ENCODE peak calls at places on chromosomes 13 and 19, in five cellular contexts. One of them, this sample, is unnamed.

GRCh38 chr13:110363009-110363408 is 55.9 kb downstream of the COL4A2 start:
- DNase-seq in Peyer's patch: no peak
- DNase-seq in tibial nerve: no peak
- DNase-seq in thyroid gland: peak
- DNase-seq in PC-9: no peak
- DNase-seq in this sample: no peak

GRCh38 chr13:45325806-45326205 is 15.2 kb downstream of the TPT1 start:
- DNase-seq in PC-9: no peak
- DNase-seq in Peyer's patch: no peak
- DNase-seq in tibial nerve: peak
- DNase-seq in thyroid gland: peak
- DNase-seq in this sample: no peak

GRCh38 chr13:99442273-99442895 is 58.9 kb upstream of the TM9SF2 start:
- DNase-seq in PC-9: peak
- DNase-seq in thyroid gland: peak
- DNase-seq in Peyer's patch: no peak
- DNase-seq in tibial nerve: peak
- DNase-seq in this sample: no peak

GRCh38 chr19:40687525-40688016 is 2.9 kb downstream of the NUMBL start:
- DNase-seq in thyroid gland: peak
- DNase-seq in Peyer's patch: peak
- DNase-seq in PC-9: no peak
- DNase-seq in tibial nerve: peak
- DNase-seq in this sample: peak

GRCh38 chr13:25764378-25764777 is 287.4 kb downstream of the SHISA2 start:
- DNase-seq in thyroid gland: no peak
- DNase-seq in tibial nerve: no peak
- DNase-seq in Peyer's patch: no peak
- DNase-seq in PC-9: no peak
- DNase-seq in this sample: no peak

GRCh38 chr19:48480476-48481190 is 11.5 kb downstream of the CYTH2 start:
- DNase-seq in Peyer's patch: peak
- DNase-seq in thyroid gland: no peak
- DNase-seq in tibial nerve: peak
- DNase-seq in PC-9: no peak
- DNase-seq in this sample: peak

GRCh38 chr13:66128201-66128600 is 1101.9 kb downstream of the PCDH9 start:
- DNase-seq in PC-9: no peak
- DNase-seq in Peyer's patch: no peak
- DNase-seq in thyroid gland: no peak
- DNase-seq in tibial nerve: no peak
- DNase-seq in this sample: no peak

GRCh38 chr19:9165256-9165655 is 13.5 kb upstream of the OR7D2 start:
- DNase-seq in PC-9: no peak
- DNase-seq in tibial nerve: no peak
- DNase-seq in Peyer's patch: no peak
- DNase-seq in thyroid gland: no peak
- DNase-seq in this sample: no peak

GRCh38 chr19:5059191-5059579 is 90.3 kb downstream of the KDM4B start:
- DNase-seq in thyroid gland: no peak
- DNase-seq in tibial nerve: no peak
- DNase-seq in Peyer's patch: no peak
- DNase-seq in PC-9: no peak
- DNase-seq in this sample: no peak

GRCh38 chr13:60642552-60642951 is 245.5 kb downstream of the TDRD3 start:
- DNase-seq in PC-9: no peak
- DNase-seq in Peyer's patch: no peak
- DNase-seq in tibial nerve: no peak
- DNase-seq in thyroid gland: no peak
- DNase-seq in this sample: no peak

GRCh38 chr13:37715606-37716015 is 117.0 kb upstream of the POSTN start:
- DNase-seq in PC-9: peak
- DNase-seq in thyroid gland: no peak
- DNase-seq in Peyer's patch: no peak
- DNase-seq in tibial nerve: no peak
- DNase-seq in this sample: no peak

GRCh38 chr13:21813844-21814243 is 143.0 kb downstream of the FGF9 start:
- DNase-seq in PC-9: no peak
- DNase-seq in tibial nerve: no peak
- DNase-seq in thyroid gland: no peak
- DNase-seq in Peyer's patch: no peak
- DNase-seq in this sample: no peak

GRCh38 chr13:114032121-114032799 is 58.4 kb upstream of the C13orf46 start:
- DNase-seq in PC-9: peak
- DNase-seq in Peyer's patch: no peak
- DNase-seq in tibial nerve: no peak
- DNase-seq in thyroid gland: no peak
- DNase-seq in this sample: no peak

GRCh38 chr13:72293206-72293605 is 426.2 kb upstream of the DACH1 start:
- DNase-seq in tibial nerve: no peak
- DNase-seq in PC-9: no peak
- DNase-seq in thyroid gland: no peak
- DNase-seq in Peyer's patch: no peak
- DNase-seq in this sample: no peak

GRCh38 chr13:109840201-109840892 is 54.0 kb upstream of the IRS2 start:
- DNase-seq in tibial nerve: no peak
- DNase-seq in Peyer's patch: no peak
- DNase-seq in PC-9: peak
- DNase-seq in thyroid gland: no peak
- DNase-seq in this sample: no peak

GRCh38 chr13:62781866-62782265 is 1366.2 kb upstream of the PCDH20 start:
- DNase-seq in tibial nerve: no peak
- DNase-seq in thyroid gland: no peak
- DNase-seq in PC-9: no peak
- DNase-seq in Peyer's patch: no peak
- DNase-seq in this sample: no peak

GRCh38 chr13:104385409-104385808 is 1319.2 kb upstream of the SLC10A2 start:
- DNase-seq in thyroid gland: no peak
- DNase-seq in Peyer's patch: no peak
- DNase-seq in PC-9: peak
- DNase-seq in tibial nerve: no peak
- DNase-seq in this sample: no peak

GRCh38 chr13:109402976-109403375 is 383.4 kb downstream of the IRS2 start:
- DNase-seq in thyroid gland: no peak
- DNase-seq in PC-9: no peak
- DNase-seq in tibial nerve: no peak
- DNase-seq in Peyer's patch: no peak
- DNase-seq in this sample: no peak

GRCh38 chr19:57947088-57947418 is 453 bp downstream of the ZNF256 start:
- DNase-seq in Peyer's patch: no peak
- DNase-seq in thyroid gland: peak
- DNase-seq in tibial nerve: no peak
- DNase-seq in PC-9: peak
- DNase-seq in this sample: no peak

GRCh38 chr13:39554371-39554770 is 48.6 kb downstream of the LHFPL6 start:
- DNase-seq in tibial nerve: no peak
- DNase-seq in thyroid gland: no peak
- DNase-seq in Peyer's patch: no peak
- DNase-seq in PC-9: no peak
- DNase-seq in this sample: no peak

GRCh38 chr13:85028035-85028434 is 771.2 kb downstream of the SLITRK6 start:
- DNase-seq in tibial nerve: no peak
- DNase-seq in Peyer's patch: no peak
- DNase-seq in thyroid gland: no peak
- DNase-seq in PC-9: no peak
- DNase-seq in this sample: no peak

GRCh38 chr19:1860133-1860775 is 3.1 kb downstream of the KLF16 start:
- DNase-seq in thyroid gland: peak
- DNase-seq in Peyer's patch: peak
- DNase-seq in PC-9: peak
- DNase-seq in tibial nerve: no peak
- DNase-seq in this sample: peak

GRCh38 chr13:63024458-63024857 is 1608.8 kb upstream of the PCDH20 start:
- DNase-seq in tibial nerve: no peak
- DNase-seq in Peyer's patch: no peak
- DNase-seq in PC-9: no peak
- DNase-seq in thyroid gland: no peak
- DNase-seq in this sample: no peak

GRCh38 chr19:47221080-47221841 is 9.7 kb downstream of the BBC3 start:
- DNase-seq in Peyer's patch: no peak
- DNase-seq in tibial nerve: no peak
- DNase-seq in PC-9: no peak
- DNase-seq in thyroid gland: no peak
- DNase-seq in this sample: no peak

GRCh38 chr19:12481781-12482504 is 2.7 kb downstream of the ZNF709 start:
- DNase-seq in tibial nerve: no peak
- DNase-seq in Peyer's patch: no peak
- DNase-seq in thyroid gland: no peak
- DNase-seq in PC-9: no peak
- DNase-seq in this sample: no peak
- H3K4me3 ChIP-seq in tibial nerve: no peak
- H3K4me3 ChIP-seq in Peyer's patch: no peak
- H3K4me3 ChIP-seq in thyroid gland: no peak
- H3K4me3 ChIP-seq in PC-9: no peak
- H3K4me3 ChIP-seq in this sample: no peak

DNA sequence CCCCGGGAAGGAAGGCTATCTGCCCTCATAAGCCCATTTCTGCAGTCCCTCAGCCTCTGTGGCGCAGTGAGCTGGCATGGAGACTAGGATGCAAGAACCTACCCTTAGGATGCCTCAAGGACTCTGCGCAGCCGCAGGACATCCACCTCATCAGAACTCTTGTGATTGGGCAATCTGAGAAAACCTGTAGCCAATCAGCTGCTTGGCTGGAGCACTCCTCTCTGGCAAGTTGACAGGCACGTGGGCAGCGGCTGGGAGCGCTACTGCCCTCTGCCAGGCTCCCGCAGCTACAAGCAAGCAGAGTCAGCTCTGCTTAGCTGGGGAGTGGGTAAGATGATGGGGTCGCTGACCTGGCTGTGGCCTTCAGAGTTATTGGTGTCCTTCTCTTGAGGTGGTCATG is 1.5 kb upstream of the ECSIT start:
- DNase-seq in tibial nerve: peak
- DNase-seq in thyroid gland: peak
- DNase-seq in PC-9: no peak
- DNase-seq in Peyer's patch: peak
- DNase-seq in this sample: peak
- TF ChIP-seq CTCF in tibial nerve: no peak
- TF ChIP-seq CTCF in thyroid gland: no peak
- TF ChIP-seq CTCF in PC-9: no peak
- TF ChIP-seq CTCF in Peyer's patch: peak
- TF ChIP-seq CTCF in this sample: no peak

GRCh38 chr13:41193469-41193868 is 900 bp downstream of the KBTBD7 start:
- DNase-seq in Peyer's patch: no peak
- DNase-seq in tibial nerve: no peak
- DNase-seq in PC-9: no peak
- DNase-seq in thyroid gland: peak
- DNase-seq in this sample: no peak
- H3K4me3 ChIP-seq in Peyer's patch: peak
- H3K4me3 ChIP-seq in tibial nerve: peak
- H3K4me3 ChIP-seq in PC-9: peak
- H3K4me3 ChIP-seq in thyroid gland: no peak
- H3K4me3 ChIP-seq in this sample: no peak

GRCh38 chr19:19059837-19060611 is 3.8 kb upstream of the SLC25A42 start:
- DNase-seq in Peyer's patch: no peak
- DNase-seq in PC-9: no peak
- DNase-seq in tibial nerve: no peak
- DNase-seq in thyroid gland: peak
- DNase-seq in this sample: no peak
- TF ChIP-seq CTCF in Peyer's patch: no peak
- TF ChIP-seq CTCF in PC-9: no peak
- TF ChIP-seq CTCF in tibial nerve: no peak
- TF ChIP-seq CTCF in thyroid gland: no peak
- TF ChIP-seq CTCF in this sample: no peak

GRCh38 chr13:27355894-27356293 is 68.5 kb upstream of the GTF3A start:
- DNase-seq in PC-9: no peak
- DNase-seq in thyroid gland: no peak
- DNase-seq in Peyer's patch: no peak
- DNase-seq in tibial nerve: no peak
- DNase-seq in this sample: no peak

GRCh38 chr13:27352698-27353097 is 71.7 kb upstream of the GTF3A start:
- DNase-seq in PC-9: no peak
- DNase-seq in thyroid gland: no peak
- DNase-seq in tibial nerve: no peak
- DNase-seq in Peyer's patch: no peak
- DNase-seq in this sample: no peak

GRCh38 chr13:27354379-27354778 is 70.0 kb upstream of the GTF3A start:
- DNase-seq in tibial nerve: no peak
- DNase-seq in Peyer's patch: no peak
- DNase-seq in thyroid gland: no peak
- DNase-seq in PC-9: no peak
- DNase-seq in this sample: no peak

GRCh38 chr13:27353653-27354052 is 70.8 kb upstream of the GTF3A start:
- DNase-seq in Peyer's patch: no peak
- DNase-seq in PC-9: no peak
- DNase-seq in thyroid gland: no peak
- DNase-seq in tibial nerve: no peak
- DNase-seq in this sample: no peak

GRCh38 chr13:27353166-27353583 is 71.2 kb upstream of the GTF3A start:
- DNase-seq in PC-9: no peak
- DNase-seq in tibial nerve: no peak
- DNase-seq in thyroid gland: no peak
- DNase-seq in Peyer's patch: no peak
- DNase-seq in this sample: no peak
- H3K4me3 ChIP-seq in PC-9: peak
- H3K4me3 ChIP-seq in tibial nerve: no peak
- H3K4me3 ChIP-seq in thyroid gland: no peak
- H3K4me3 ChIP-seq in Peyer's patch: peak
- H3K4me3 ChIP-seq in this sample: no peak

This sample was measured in mucosa of descending colon.